ENCODE peak calls at places on chromosome X, in ten cellular contexts. K is NCI-H524 treated with DMSO at 0.1 percent for 48 hours; W is colonic mucosa; Y is thyroid gland; T is myocyte; C is mucosa of gallbladder; B is GM10248; S is naive thymus-derived CD8-positive, alpha-beta T cell; I is progenitor cell of endocrine pancreas; Z is AG09319. G is an unnamed sample.

GRCh38 chrX:10634681-10635161 is 14.3 kb upstream of the MID1 start:
- DNase-seq in I (no peak), B (no peak), Y (no peak), T (peak; percentile 40), C (no peak), Z (no peak), S (no peak), K (no peak), W (no peak), G (no peak)

GRCh38 chrX:72347366-72347765 is 41.7 kb upstream of the CITED1 start:
- DNase-seq in C (no peak), W (no peak), Y (no peak), S (no peak), I (no peak), B (no peak), T (no peak), K (no peak), Z (no peak), G (no peak)

GRCh38 chrX:38965883-38966282 is 164.6 kb downstream of the MID1IP1 start:
- DNase-seq in B (no peak), T (no peak), Y (no peak), W (no peak), C (no peak), K (no peak), Z (no peak), S (no peak), I (no peak), G (no peak)

GRCh38 chrX:53239474-53239873 is 14.5 kb upstream of the KDM5C start:
- DNase-seq in I (no peak), C (no peak), K (no peak), S (no peak), T (no peak), Z (no peak), Y (no peak), W (no peak), B (peak; percentile 38), G (no peak)

GRCh38 chrX:75603833-75604232 is 81.0 kb upstream of the ZDHHC15 start:
- DNase-seq in K (peak; percentile 0), S (no peak), B (peak; percentile 28), Y (no peak), I (no peak), C (no peak), Z (no peak), W (no peak), T (peak; percentile 29), G (no peak)

GRCh38 chrX:51614353-51614752 is 4.4 kb downstream of the CENPVL3 start:
- DNase-seq in Z (no peak), Y (no peak), K (no peak), B (peak; percentile 17), C (no peak), S (no peak), I (no peak), W (no peak), T (peak; percentile 22), G (no peak)

GRCh38 chrX:11641368-11641767 is 24.4 kb downstream of the ARHGAP6 start:
- DNase-seq in S (no peak), B (no peak), T (no peak), W (no peak), K (no peak), Z (no peak), C (no peak), I (no peak), Y (no peak), G (no peak)

GRCh38 chrX:131792356-131792749 is 230.7 kb upstream of the STK26 start:
- DNase-seq in W (peak; percentile 94), B (peak; percentile 21), T (peak; percentile 24), C (peak; percentile 95), I (no peak), Z (peak; percentile 90), S (no peak), Y (no peak), K (no peak), G (peak; percentile 94)

GRCh38 chrX:10115082-10115481 is 41.7 kb upstream of the CLCN4 start:
- DNase-seq in W (no peak), C (no peak), Z (no peak), T (no peak), Y (no peak), S (no peak), I (no peak), B (no peak), K (no peak), G (no peak)

G was measured in transverse colon.